ENCODE peak calls at places on chromosomes 3 and 15, in four cellular contexts. One of them, this sample, is unnamed.
A peak's percentile ranks its signal among the peaks of the same experiment; 100 is the strongest.

GRCh38 chr3:183108002-183108449 is 8.7 kb upstream of the MCCC1 start:
- DNase-seq in GM23248: no peak
- DNase-seq in HCT116: no peak
- DNase-seq in PC-3: peak; percentile 56
- DNase-seq in this sample: no peak

GRCh38 chr15:89556413-89557262 is 18.6 kb upstream of the TICRR start:
- DNase-seq in GM23248: peak; percentile 80
- DNase-seq in HCT116: peak; percentile 70
- DNase-seq in PC-3: peak; percentile 91
- DNase-seq in this sample: peak; percentile 88

GRCh38 chr15:99117563-99118257 is 12.8 kb downstream of the SYNM start:
- DNase-seq in GM23248: no peak
- DNase-seq in HCT116: no peak
- DNase-seq in PC-3: no peak
- DNase-seq in this sample: no peak

GRCh38 chr3:70771426-70772147 is 459.1 kb upstream of the MDFIC2 start:
- DNase-seq in GM23248: peak; percentile 62
- DNase-seq in HCT116: no peak
- DNase-seq in PC-3: peak; percentile 47
- DNase-seq in this sample: no peak

GRCh38 chr3:11481561-11481960 is 162.2 kb downstream of the VGLL4 start:
- DNase-seq in GM23248: no peak
- DNase-seq in HCT116: no peak
- DNase-seq in PC-3: no peak
- DNase-seq in this sample: no peak

GRCh38 chr3:69343875-69344274 is 42.0 kb downstream of the FRMD4B start:
- DNase-seq in GM23248: no peak
- DNase-seq in HCT116: no peak
- DNase-seq in PC-3: no peak
- DNase-seq in this sample: no peak

GRCh38 chr15:90159213-90159612 is 41.9 kb upstream of the SEMA4B start:
- DNase-seq in GM23248: no peak
- DNase-seq in HCT116: no peak
- DNase-seq in PC-3: peak; percentile 60
- DNase-seq in this sample: no peak

GRCh38 chr15:77670558-77671148 is 37.9 kb upstream of the LINGO1 start:
- DNase-seq in GM23248: no peak
- DNase-seq in HCT116: no peak
- DNase-seq in PC-3: no peak
- DNase-seq in this sample: no peak

GRCh38 chr3:177440456-177441105 is 243.3 kb upstream of the TBL1XR1 start:
- DNase-seq in GM23248: peak; percentile 47
- DNase-seq in HCT116: no peak
- DNase-seq in PC-3: peak; percentile 87
- DNase-seq in this sample: no peak

DNA sequence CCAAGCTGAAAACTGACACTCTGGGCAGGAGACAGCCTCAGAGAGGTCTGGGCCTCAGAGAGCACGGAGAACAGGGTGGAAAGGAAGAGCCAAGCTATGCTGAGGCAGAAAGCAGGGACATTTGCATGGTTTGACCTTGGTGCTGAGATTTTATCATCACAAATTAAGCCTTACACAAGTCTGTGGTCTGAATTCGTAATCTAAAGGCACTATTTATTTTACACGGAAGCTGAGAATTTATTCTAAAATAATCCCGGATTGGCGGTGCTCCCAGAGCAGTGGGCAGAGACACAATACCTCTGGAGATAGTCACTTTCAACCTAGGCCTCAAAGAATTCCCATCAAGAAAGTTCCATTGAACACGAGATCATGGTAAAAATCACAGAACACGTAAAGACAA is 47.5 kb downstream of the CFAP92 start:
- DNase-seq in GM23248: peak; percentile 80
- DNase-seq in HCT116: no peak
- DNase-seq in PC-3: no peak
- DNase-seq in this sample: no peak
- TF ChIP-seq EZH2phosphoT487 in GM23248: peak; percentile 95
- TF ChIP-seq EZH2phosphoT487 in HCT116: no peak
- TF ChIP-seq EZH2phosphoT487 in PC-3: no peak
- TF ChIP-seq EZH2phosphoT487 in this sample: no peak

GRCh38 chr3:141051641-141052569 is 758 bp downstream of the SPSB4 start:
- DNase-seq in GM23248: no peak
- DNase-seq in HCT116: no peak
- DNase-seq in PC-3: no peak
- DNase-seq in this sample: peak; percentile 51

GRCh38 chr3:141047168-141047567 is 4.0 kb upstream of the SPSB4 start:
- DNase-seq in GM23248: no peak
- DNase-seq in HCT116: peak; percentile 13
- DNase-seq in PC-3: peak; percentile 6
- DNase-seq in this sample: no peak

GRCh38 chr3:141050913-141051632 is at the start of gene SPSB4:
- DNase-seq in GM23248: peak; percentile 53
- DNase-seq in HCT116: peak; percentile 28
- DNase-seq in PC-3: no peak
- DNase-seq in this sample: peak; percentile 80

GRCh38 chr3:141050576-141050912 is 603 bp upstream of the SPSB4 start:
- DNase-seq in GM23248: no peak
- DNase-seq in HCT116: no peak
- DNase-seq in PC-3: no peak
- DNase-seq in this sample: no peak

GRCh38 chr3:141049681-141050080 is 1.5 kb upstream of the SPSB4 start:
- DNase-seq in GM23248: peak; percentile 23
- DNase-seq in HCT116: no peak
- DNase-seq in PC-3: no peak
- DNase-seq in this sample: no peak
- TF ChIP-seq EZH2 in GM23248: no peak
- TF ChIP-seq EZH2 in HCT116: no peak
- TF ChIP-seq EZH2 in PC-3: no peak
- TF ChIP-seq EZH2 in this sample: no peak

DNA sequence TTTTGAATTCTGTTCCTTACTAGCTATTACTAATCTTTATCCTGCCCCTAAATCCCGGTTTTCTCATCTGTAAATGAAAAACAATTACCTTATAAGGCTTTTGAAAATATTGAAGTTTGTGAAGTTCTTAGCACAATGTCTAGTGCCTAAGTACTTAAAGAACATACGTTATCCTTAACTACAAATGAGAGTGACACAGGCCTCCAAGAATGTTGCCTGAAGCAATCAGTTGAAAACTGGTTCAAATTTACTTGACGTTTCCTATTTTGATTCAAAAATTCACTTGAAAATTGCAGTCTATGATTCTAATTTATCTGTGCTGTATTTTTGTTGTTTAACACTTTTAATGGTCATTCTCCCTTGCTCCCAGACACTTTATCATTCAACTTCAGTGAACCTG is 3.2 kb downstream of the SENP7 start:
- DNase-seq in GM23248: peak; percentile 32
- DNase-seq in HCT116: no peak
- DNase-seq in PC-3: peak; percentile 78
- DNase-seq in this sample: no peak
- TF ChIP-seq EZH2phosphoT487 in GM23248: no peak
- TF ChIP-seq EZH2phosphoT487 in HCT116: no peak
- TF ChIP-seq EZH2phosphoT487 in PC-3: no peak
- TF ChIP-seq EZH2phosphoT487 in this sample: no peak

GRCh38 chr3:169661567-169662214 is 1.8 kb downstream of the MECOM start:
- DNase-seq in GM23248: peak; percentile 63
- DNase-seq in HCT116: no peak
- DNase-seq in PC-3: peak; percentile 48
- DNase-seq in this sample: peak; percentile 64
- TF ChIP-seq EZH2 in GM23248: peak; percentile 98
- TF ChIP-seq EZH2 in HCT116: no peak
- TF ChIP-seq EZH2 in PC-3: no peak
- TF ChIP-seq EZH2 in this sample: no peak

GRCh38 chr3:48696156-48696555 is 10.4 kb upstream of the NCKIPSD start:
- DNase-seq in GM23248: no peak
- DNase-seq in HCT116: no peak
- DNase-seq in PC-3: no peak
- DNase-seq in this sample: no peak

GRCh38 chr3:48695113-48695753 is 9.5 kb upstream of the NCKIPSD start:
- DNase-seq in GM23248: peak; percentile 92
- DNase-seq in HCT116: no peak
- DNase-seq in PC-3: no peak
- DNase-seq in this sample: no peak

GRCh38 chr3:48692551-48692950 is 6.8 kb upstream of the NCKIPSD start:
- DNase-seq in GM23248: no peak
- DNase-seq in HCT116: no peak
- DNase-seq in PC-3: no peak
- DNase-seq in this sample: no peak

GRCh38 chr3:48693826-48694225 is 8.1 kb upstream of the NCKIPSD start:
- DNase-seq in GM23248: no peak
- DNase-seq in HCT116: no peak
- DNase-seq in PC-3: no peak
- DNase-seq in this sample: no peak

GRCh38 chr3:48694610-48695051 is 8.9 kb upstream of the NCKIPSD start:
- DNase-seq in GM23248: peak; percentile 97
- DNase-seq in HCT116: peak; percentile 32
- DNase-seq in PC-3: peak; percentile 51
- DNase-seq in this sample: peak; percentile 58
- TF ChIP-seq EZH2phosphoT487 in GM23248: no peak
- TF ChIP-seq EZH2phosphoT487 in HCT116: no peak
- TF ChIP-seq EZH2phosphoT487 in PC-3: no peak
- TF ChIP-seq EZH2phosphoT487 in this sample: no peak

GRCh38 chr15:62164500-62165028 is 521 bp downstream of the C2CD4B start:
- DNase-seq in GM23248: peak; percentile 23
- DNase-seq in HCT116: no peak
- DNase-seq in PC-3: no peak
- DNase-seq in this sample: peak; percentile 38
- TF ChIP-seq EZH2 in GM23248: no peak
- TF ChIP-seq EZH2 in HCT116: no peak
- TF ChIP-seq EZH2 in PC-3: no peak
- TF ChIP-seq EZH2 in this sample: no peak

GRCh38 chr3:99549918-99550603 is 88.3 kb upstream of the COL8A1 start:
- DNase-seq in GM23248: peak; percentile 57
- DNase-seq in HCT116: no peak
- DNase-seq in PC-3: no peak
- DNase-seq in this sample: no peak

GRCh38 chr3:99551520-99551919 is 86.9 kb upstream of the COL8A1 start:
- DNase-seq in GM23248: peak; percentile 25
- DNase-seq in HCT116: no peak
- DNase-seq in PC-3: no peak
- DNase-seq in this sample: no peak

GRCh38 chr3:99549220-99549619 is 89.2 kb upstream of the COL8A1 start:
- DNase-seq in GM23248: no peak
- DNase-seq in HCT116: no peak
- DNase-seq in PC-3: no peak
- DNase-seq in this sample: no peak

GRCh38 chr3:99545941-99546580 is 92.3 kb upstream of the COL8A1 start:
- DNase-seq in GM23248: no peak
- DNase-seq in HCT116: no peak
- DNase-seq in PC-3: peak; percentile 56
- DNase-seq in this sample: no peak

GRCh38 chr3:99548674-99549073 is 89.7 kb upstream of the COL8A1 start:
- DNase-seq in GM23248: no peak
- DNase-seq in HCT116: no peak
- DNase-seq in PC-3: no peak
- DNase-seq in this sample: no peak
- TF ChIP-seq EZH2phosphoT487 in GM23248: no peak
- TF ChIP-seq EZH2phosphoT487 in HCT116: no peak
- TF ChIP-seq EZH2phosphoT487 in PC-3: no peak
- TF ChIP-seq EZH2phosphoT487 in this sample: no peak

This sample was measured in hepatocyte.